ENCODE peak calls at places on chromosomes 5 and 9, in seven cellular contexts. H, U, O, C, R, A and F are unnamed samples.

GRCh38 chr9:110141118-110141797 is 66.7 kb downstream of the C9orf152 start:
- DNase-seq in A (no peak), C (no peak), R (no peak), O (no peak), H (no peak), U (peak), F (no peak)

GRCh38 chr9:94490465-94490864 is 64.4 kb upstream of the PCAT7 start:
- DNase-seq in A (no peak), H (no peak), U (no peak), R (peak), C (no peak), O (no peak), F (no peak)

GRCh38 chr9:124015091-124015660 is 3.6 kb downstream of the LHX2 start:
- DNase-seq in O (no peak), U (no peak), H (peak), A (no peak), C (no peak), R (no peak), F (no peak)

GRCh38 chr5:134466241-134467069 is 54.8 kb upstream of the CDKN2AIPNL start:
- DNase-seq in O (peak), A (peak), U (peak), R (peak), C (peak), H (peak), F (peak)

GRCh38 chr5:139863855-139864558 is 68.4 kb downstream of the PSD2 start:
- DNase-seq in A (peak), H (peak), C (peak), O (peak), U (peak), R (peak), F (peak)

GRCh38 chr9:121642758-121643157 is 8.7 kb upstream of the DAB2IP start:
- DNase-seq in H (no peak), U (no peak), A (no peak), O (no peak), C (no peak), R (no peak), F (no peak)

GRCh38 chr5:140317859-140318258 is 15.0 kb upstream of the PFDN1 start:
- DNase-seq in U (no peak), H (no peak), O (no peak), R (no peak), A (no peak), C (no peak), F (no peak)

GRCh38 chr9:16532272-16532671 is 338.2 kb downstream of the BNC2 start:
- DNase-seq in A (no peak), H (no peak), U (no peak), R (no peak), C (no peak), O (no peak), F (no peak)

GRCh38 chr5:97876272-97876671 is 693.2 kb upstream of the RIOK2 start:
- DNase-seq in R (no peak), O (no peak), A (no peak), C (no peak), H (no peak), U (no peak), F (no peak)

GRCh38 chr9:68498816-68499215 is 41.9 kb downstream of the TMEM252 start:
- DNase-seq in U (no peak), C (no peak), O (no peak), H (no peak), R (no peak), A (no peak), F (no peak)

GRCh38 chr9:1916676-1917075 is 98.5 kb upstream of the SMARCA2 start:
- DNase-seq in R (no peak), U (peak), A (no peak), O (peak), H (no peak), C (no peak), F (no peak)

GRCh38 chr9:38422555-38423245 is 1.6 kb downstream of the IGFBPL1 start:
- DNase-seq in A (no peak), C (no peak), U (no peak), R (no peak), H (peak), O (no peak), F (no peak)

GRCh38 chr9:128635266-128636023 is 21.2 kb downstream of the DYNC2I2 start:
- DNase-seq in R (peak), C (peak), H (peak), O (peak), A (no peak), U (peak), F (no peak)

GRCh38 chr9:129567842-129568559 is 52.9 kb downstream of the C9orf50 start:
- DNase-seq in U (no peak), O (peak), R (peak), A (no peak), H (no peak), C (peak), F (no peak)

GRCh38 chr5:126354012-126354856 is 69.0 kb upstream of the GRAMD2B start:
- DNase-seq in C (no peak), H (no peak), R (no peak), U (no peak), O (no peak), A (no peak), F (no peak)

GRCh38 chr9:133706651-133707050 is 31.5 kb downstream of the SARDH start:
- DNase-seq in C (peak), U (no peak), R (peak), A (no peak), H (peak), O (no peak), F (peak)

GRCh38 chr9:4984171-4984570 is 901 bp upstream of the JAK2 start:
- DNase-seq in C (no peak), A (no peak), U (no peak), H (no peak), R (no peak), O (peak), F (no peak)

GRCh38 chr5:135051399-135051798 is 17.4 kb upstream of the PITX1 start:
- DNase-seq in R (no peak), O (no peak), H (no peak), A (no peak), U (no peak), C (no peak), F (no peak)

GRCh38 chr5:169027456-169028118 is 273.4 kb downstream of the SLIT3 start:
- DNase-seq in A (no peak), O (no peak), C (no peak), H (no peak), R (no peak), U (no peak), F (no peak)

GRCh38 chr5:38023353-38023752 is 183.5 kb upstream of the GDNF start:
- DNase-seq in O (no peak), H (no peak), A (no peak), C (no peak), R (no peak), U (no peak), F (no peak)

GRCh38 chr9:121440265-121440664 is 59.4 kb downstream of the GGTA1 start:
- DNase-seq in O (no peak), H (no peak), C (no peak), A (no peak), U (no peak), R (no peak), F (no peak)

GRCh38 chr5:1164696-1165630 is 36.4 kb upstream of the SLC6A19 start:
- DNase-seq in A (no peak), R (no peak), C (peak), H (no peak), U (no peak), O (no peak), F (no peak)

GRCh38 chr9:99851028-99851822 is 29.5 kb downstream of the NR4A3 start:
- DNase-seq in A (peak), C (no peak), U (no peak), H (no peak), O (no peak), R (no peak), F (no peak)

GRCh38 chr9:129889461-129889935 is 54.2 kb downstream of the USP20 start:
- DNase-seq in U (no peak), H (no peak), A (peak), C (no peak), R (no peak), O (no peak), F (no peak)

GRCh38 chr5:39459091-39459490 is 34.3 kb upstream of the DAB2 start:
- DNase-seq in R (no peak), A (no peak), U (no peak), O (no peak), H (no peak), C (no peak), F (no peak)

GRCh38 chr5:97192580-97193421 is 9.8 kb upstream of the RIOK2 start:
- DNase-seq in C (no peak), U (no peak), O (no peak), A (no peak), R (no peak), H (no peak), F (no peak)

GRCh38 chr9:110334871-110335270 is 2.8 kb downstream of the TXNDC8 start:
- DNase-seq in R (no peak), U (no peak), H (no peak), O (no peak), C (no peak), A (no peak), F (no peak)

GRCh38 chr5:169650701-169651331 is 13.7 kb downstream of the DOCK2 start:
- DNase-seq in U (no peak), A (no peak), C (no peak), O (no peak), H (no peak), R (no peak), F (no peak)

GRCh38 chr5:11046160-11046559 is 285.1 kb upstream of the DAP start:
- DNase-seq in H (no peak), R (peak), O (peak), U (no peak), A (no peak), C (no peak), F (no peak)

GRCh38 chr5:140246378-140247122 is 56.4 kb downstream of the PFDN1 start:
- DNase-seq in U (no peak), R (no peak), C (no peak), A (no peak), H (no peak), O (peak), F (no peak)

GRCh38 chr9:79023134-79023577 is 548.6 kb upstream of the TLE4 start:
- DNase-seq in R (no peak), H (no peak), A (no peak), O (no peak), U (no peak), C (no peak), F (no peak)

GRCh38 chr5:73693573-73694061 is 67.6 kb downstream of the ARHGEF28 start:
- DNase-seq in H (no peak), O (peak), C (no peak), R (no peak), U (no peak), A (no peak), F (no peak)

GRCh38 chr9:37061763-37062162 is 27.7 kb upstream of the PAX5 start:
- DNase-seq in R (no peak), U (no peak), C (no peak), H (no peak), A (no peak), O (no peak), F (no peak)

GRCh38 chr5:1521671-1522600 is 1.8 kb downstream of the LPCAT1 start:
- DNase-seq in U (no peak), C (peak), R (peak), H (no peak), O (peak), A (no peak), F (peak)

GRCh38 chr9:114407889-114408288 is 20.1 kb upstream of the AKNA start:
- DNase-seq in C (no peak), U (no peak), H (no peak), O (no peak), R (no peak), A (no peak), F (no peak)

GRCh38 chr9:87704342-87704741 is 21.6 kb upstream of the CTSL start:
- DNase-seq in O (no peak), A (no peak), R (no peak), C (no peak), H (no peak), U (no peak), F (no peak)

GRCh38 chr9:120381839-120382238 is 198.1 kb downstream of the CDK5RAP2 start:
- DNase-seq in O (no peak), H (no peak), R (no peak), A (no peak), C (no peak), U (no peak), F (no peak)

GRCh38 chr9:77897292-77897691 is 134.3 kb downstream of the GNAQ start:
- DNase-seq in A (no peak), O (peak), R (no peak), C (no peak), U (no peak), H (no peak), F (no peak)

DNA sequence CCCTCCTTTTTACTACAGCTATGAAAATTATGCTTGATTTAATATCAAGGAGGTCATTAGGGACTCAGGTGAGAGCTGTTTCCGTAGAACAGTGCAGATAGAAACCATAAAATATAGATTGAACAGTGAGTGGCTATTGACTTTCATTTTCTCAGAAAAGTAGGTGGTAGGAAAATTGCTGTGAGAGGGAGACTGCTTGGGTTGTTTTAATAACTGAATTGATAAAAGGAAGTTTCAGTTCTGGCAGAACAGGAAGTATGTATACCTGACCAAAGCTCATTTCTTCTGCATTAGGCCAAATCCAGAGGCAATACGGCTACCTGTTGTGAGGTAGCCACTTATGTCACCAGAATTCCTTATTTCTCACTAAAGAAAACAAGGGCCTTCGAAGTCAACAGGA is 761.7 kb upstream of the ARRDC3 start:
- DNase-seq in H (no peak), R (no peak), A (no peak), C (no peak), U (no peak), O (no peak), F (no peak)
- TF ChIP-seq CTCF in H (no peak), R (no peak), A (no peak), C (no peak), U (no peak), O (no peak), F (no peak)

GRCh38 chr9:878239-878638 is 36.7 kb downstream of the DMRT1 start:
- DNase-seq in R (no peak), U (no peak), O (no peak), C (no peak), A (no peak), H (no peak), F (no peak)
- TF ChIP-seq CTCF in R (no peak), U (no peak), O (no peak), C (no peak), A (no peak), H (no peak), F (no peak)

GRCh38 chr9:101229606-101230005 is 155.2 kb downstream of the BAAT start:
- DNase-seq in U (no peak), H (no peak), R (no peak), C (no peak), A (no peak), O (no peak), F (no peak)

GRCh38 chr9:101232405-101232977 is 152.3 kb downstream of the BAAT start:
- DNase-seq in A (no peak), U (no peak), C (no peak), H (no peak), O (no peak), R (no peak), F (no peak)

DNA sequence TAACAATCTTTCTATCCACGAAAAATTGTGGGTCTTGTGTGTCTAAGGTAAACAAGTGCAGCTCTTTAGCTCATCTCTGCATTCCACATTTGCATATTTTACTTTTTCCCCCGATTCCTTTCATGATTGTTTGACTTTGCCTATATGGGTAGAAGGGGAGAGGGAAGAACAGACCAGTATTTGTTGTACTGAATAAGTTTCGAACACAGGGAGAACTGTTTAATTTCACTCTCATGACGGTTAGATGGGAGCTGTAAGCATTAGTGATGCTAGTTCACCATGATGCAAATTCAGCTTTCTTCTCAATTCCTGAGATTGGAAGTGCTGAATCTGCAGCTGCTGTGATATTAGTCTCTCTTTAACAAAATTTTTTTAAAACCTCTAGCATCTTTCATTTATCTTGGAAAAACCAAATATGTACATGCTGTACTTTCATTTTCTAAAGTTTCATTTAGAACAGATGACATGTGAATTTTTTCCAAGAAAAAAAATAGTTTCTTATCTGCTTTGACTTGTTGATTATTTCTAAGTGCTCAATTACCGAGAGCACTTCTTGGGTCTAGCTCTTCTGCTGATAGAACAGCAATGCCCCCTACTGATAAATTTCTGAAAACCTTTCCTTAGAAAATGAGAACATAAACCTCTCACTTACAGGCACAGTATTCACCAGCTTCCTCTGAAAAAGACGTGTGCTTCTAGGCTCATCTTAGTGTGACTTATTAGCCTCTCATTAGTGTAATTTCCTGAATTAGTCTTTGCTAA is 149.5 kb downstream of the BAAT start:
- DNase-seq in R (no peak), A (no peak), H (no peak), C (no peak), U (no peak), O (no peak), F (no peak)
- TF ChIP-seq CTCF in R (peak), A (peak), H (peak), C (peak), U (no peak), O (peak), F (no peak)

DNA sequence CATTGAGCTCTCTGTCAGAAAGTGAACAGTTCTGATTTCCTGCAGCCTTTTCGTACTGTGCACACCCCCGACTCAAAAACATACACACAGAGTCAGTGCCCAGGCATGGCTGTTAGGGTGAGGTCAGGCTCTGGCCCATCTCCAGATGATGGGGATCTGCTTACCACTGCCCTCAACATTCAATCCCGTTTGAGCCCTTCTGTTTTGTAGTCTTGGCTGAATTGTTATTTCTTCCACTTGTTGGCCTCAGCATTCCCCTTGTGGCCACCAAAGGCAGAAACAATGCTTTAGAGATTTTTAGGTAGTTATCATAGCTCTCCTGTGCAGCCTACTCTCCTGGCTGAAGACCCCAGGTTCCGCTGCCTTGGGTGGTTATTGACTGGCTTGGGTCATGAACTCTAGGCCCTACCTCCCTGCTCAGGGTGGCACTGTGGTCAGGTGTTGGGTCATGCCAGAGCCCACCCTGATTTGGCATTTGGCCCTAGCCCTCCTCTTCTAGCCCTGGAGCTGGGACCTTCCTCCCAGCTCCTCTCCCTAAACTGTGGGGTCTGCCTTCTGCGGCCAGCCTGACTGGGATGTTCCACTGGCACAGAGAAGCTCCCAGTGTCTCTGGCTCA is 7.8 kb upstream of the MYOZ3 start:
- DNase-seq in H (no peak), U (no peak), O (no peak), C (no peak), R (no peak), A (no peak), F (no peak)
- TF ChIP-seq CTCF in H (no peak), U (no peak), O (no peak), C (no peak), R (no peak), A (no peak), F (no peak)